ENCODE peak calls at places on chromosome 2, in seven cellular contexts. H, G, T, M, X, B and O are unnamed samples.

GRCh38 chr2:106232633-106233032 is 38.5 kb upstream of the UXS1 start:
- DNase-seq in H (no peak), G (no peak), T (no peak), M (no peak), X (no peak), B (no peak), O (no peak)

GRCh38 chr2:156511803-156512202 is 75.6 kb downstream of the GPD2 start:
- DNase-seq in H (no peak), G (no peak), T (no peak), M (no peak), X (no peak), B (no peak), O (no peak)

GRCh38 chr2:146661494-146662096 is 1183.2 kb upstream of the ACVR2A start:
- DNase-seq in H (peak), G (no peak), T (no peak), M (peak), X (peak), B (no peak), O (peak)

GRCh38 chr2:155663265-155663664 is 669.3 kb downstream of the NR4A2 start:
- DNase-seq in H (no peak), G (no peak), T (no peak), M (no peak), X (no peak), B (no peak), O (no peak)

GRCh38 chr2:59297829-59298228 is 1056.7 kb upstream of the FANCL start:
- DNase-seq in H (no peak), G (no peak), T (no peak), M (no peak), X (no peak), B (no peak), O (peak)

GRCh38 chr2:237694423-237695194 is 67.2 kb downstream of the LRRFIP1 start:
- DNase-seq in H (no peak), G (peak), T (no peak), M (no peak), X (no peak), B (no peak), O (no peak)

GRCh38 chr2:37652199-37652640 is 19.2 kb downstream of the CDC42EP3 start:
- DNase-seq in H (peak), G (no peak), T (peak), M (peak), X (no peak), B (no peak), O (peak)

GRCh38 chr2:201806442-201806841 is at the start of gene CDK15:
- DNase-seq in H (peak), G (no peak), T (no peak), M (peak), X (no peak), B (no peak), O (peak)

GRCh38 chr2:227117852-227118251 is 46.2 kb downstream of the COL4A4 start:
- DNase-seq in H (no peak), G (no peak), T (no peak), M (peak), X (no peak), B (no peak), O (no peak)

GRCh38 chr2:176156959-176157498 is at the start of gene HOXD3:
- DNase-seq in H (no peak), G (no peak), T (no peak), M (no peak), X (no peak), B (no peak), O (no peak)

GRCh38 chr2:160402997-160403979 is 90.3 kb downstream of the RBMS1 start:
- DNase-seq in H (peak), G (no peak), T (no peak), M (peak), X (no peak), B (no peak), O (peak)

GRCh38 chr2:177020524-177021119 is 192.0 kb upstream of the HNRNPA3 start:
- DNase-seq in H (no peak), G (no peak), T (no peak), M (no peak), X (no peak), B (no peak), O (no peak)

GRCh38 chr2:38013158-38013752 is 62.7 kb downstream of the CYP1B1 start:
- DNase-seq in H (peak), G (no peak), T (no peak), M (peak), X (no peak), B (no peak), O (no peak)

GRCh38 chr2:3624059-3624794 is 29.3 kb downstream of the COLEC11 start:
- DNase-seq in H (peak), G (no peak), T (no peak), M (peak), X (no peak), B (no peak), O (no peak)

GRCh38 chr2:27824401-27824800 is 52.9 kb downstream of the MRPL33 start:
- DNase-seq in H (no peak), G (no peak), T (no peak), M (no peak), X (no peak), B (no peak), O (no peak)

GRCh38 chr2:152558174-152559091 is 158.8 kb downstream of the PRPF40A start:
- DNase-seq in H (peak), G (no peak), T (no peak), M (peak), X (no peak), B (no peak), O (no peak)

GRCh38 chr2:71578665-71579371 is 125.5 kb downstream of the DYSF start:
- DNase-seq in H (peak), G (no peak), T (no peak), M (no peak), X (no peak), B (no peak), O (no peak)

GRCh38 chr2:23410596-23410995 is 25.6 kb downstream of the KLHL29 start:
- DNase-seq in H (peak), G (no peak), T (no peak), M (peak), X (no peak), B (no peak), O (no peak)

GRCh38 chr2:67346718-67347407 is 50.3 kb upstream of the ETAA1 start:
- DNase-seq in H (peak), G (no peak), T (peak), M (peak), X (no peak), B (no peak), O (no peak)

DNA sequence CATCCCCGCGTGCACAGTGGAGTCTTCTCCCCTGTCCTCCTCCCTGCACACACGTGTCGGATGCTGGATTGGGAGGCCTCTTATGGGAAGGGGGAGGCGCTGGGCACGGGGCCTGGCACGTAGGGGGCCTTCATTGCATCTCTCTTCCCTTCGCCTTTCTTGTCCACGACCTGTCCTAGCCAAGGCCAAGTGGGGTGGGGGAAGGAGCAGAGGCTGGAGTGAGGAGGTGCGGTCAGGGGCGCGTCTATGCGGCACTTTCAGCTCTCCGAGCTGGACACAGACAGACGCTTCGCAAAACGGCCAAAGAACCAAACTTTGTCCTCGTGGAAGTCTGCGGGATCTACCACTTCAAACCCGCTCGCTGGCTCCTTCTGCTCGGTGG is 13.4 kb downstream of the ALPG start:
- DNase-seq in H (no peak), G (no peak), T (no peak), M (peak), X (no peak), B (no peak), O (peak)
- H3K23ac ChIP-seq in H (no peak), G (no peak), T (no peak), M (no peak), X (peak), B (no peak), O (peak)

DNA sequence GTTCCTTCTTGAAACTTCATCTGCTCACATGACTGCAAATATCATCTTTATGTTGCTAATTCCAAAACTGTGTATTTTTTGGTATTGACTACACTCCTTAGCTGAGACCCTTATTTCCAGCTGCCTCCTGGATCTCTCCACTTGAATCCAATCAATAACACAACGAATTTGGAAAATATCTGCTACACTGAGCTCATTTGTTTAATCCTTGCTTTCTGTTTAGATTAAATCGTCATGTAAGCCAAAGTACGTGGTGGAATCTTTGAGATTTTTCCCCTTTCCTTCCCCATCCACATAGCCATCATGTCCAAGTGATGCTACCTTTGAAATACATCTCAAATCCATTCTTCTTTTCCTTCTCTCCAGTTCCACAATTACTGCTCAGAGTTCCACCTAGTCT is 15.6 kb downstream of the OTX1 start:
- DNase-seq in H (no peak), G (no peak), T (no peak), M (no peak), X (no peak), B (no peak), O (no peak)
- H3K27ac ChIP-seq in H (no peak), G (no peak), T (no peak), M (no peak), X (peak), B (no peak), O (no peak)

DNA sequence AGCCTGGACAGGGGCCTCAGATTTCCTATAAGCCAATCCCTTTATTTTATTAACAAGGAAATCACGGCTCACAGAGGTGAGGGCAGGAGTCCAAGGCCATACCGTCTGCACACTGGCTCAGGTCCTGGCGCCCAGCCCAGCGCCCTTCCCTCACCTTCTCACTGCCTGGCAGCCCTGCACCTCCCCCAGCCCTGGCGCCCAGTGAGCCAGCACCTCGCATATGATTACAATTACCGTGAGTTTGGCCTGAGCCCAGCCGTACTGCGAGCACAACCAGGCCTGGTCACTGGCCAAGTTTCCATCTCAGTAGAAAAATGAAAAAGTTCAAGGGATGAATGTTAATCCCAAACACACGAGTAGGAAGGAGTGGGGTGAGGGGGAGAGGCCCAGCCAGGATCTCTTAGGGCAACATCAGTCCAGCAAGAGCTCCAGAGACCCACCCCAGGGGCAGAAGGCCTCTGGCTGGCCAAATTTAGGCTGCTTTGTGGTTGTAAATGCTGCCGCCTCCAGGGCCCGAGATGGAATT is 68.4 kb downstream of the MCFD2 start:
- DNase-seq in H (peak), G (no peak), T (no peak), M (peak), X (no peak), B (no peak), O (no peak)
- H3K4me2 ChIP-seq in H (peak), G (no peak), T (no peak), M (no peak), X (no peak), B (no peak), O (no peak)

DNA sequence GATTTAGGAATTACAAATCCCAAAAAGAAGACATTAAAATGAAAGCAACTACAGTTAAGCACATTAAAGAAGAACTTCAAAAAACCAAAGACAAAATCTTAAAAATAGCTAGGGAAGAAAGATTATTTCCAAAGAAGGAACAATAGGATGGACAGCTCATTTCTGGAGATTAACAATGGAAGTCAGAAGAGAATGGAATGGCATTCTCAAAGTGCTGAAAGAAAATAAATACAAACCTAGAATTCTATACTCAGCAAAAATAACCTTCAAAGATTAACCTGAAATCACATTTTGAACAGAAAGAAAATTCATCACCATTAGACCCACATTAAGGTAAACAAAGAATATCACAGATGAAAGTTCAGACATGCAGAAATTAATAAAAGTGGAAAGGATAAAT is 229.2 kb downstream of the HDAC4 start:
- DNase-seq in H (no peak), G (no peak), T (no peak), M (no peak), X (no peak), B (no peak), O (no peak)
- H3K23ac ChIP-seq in H (no peak), G (no peak), T (no peak), M (no peak), X (no peak), B (no peak), O (no peak)

GRCh38 chr2:52017836-52018235 is 985.9 kb upstream of the NRXN1 start:
- DNase-seq in H (no peak), G (no peak), T (peak), M (no peak), X (no peak), B (no peak), O (no peak)
- H3K27ac ChIP-seq in H (no peak), G (no peak), T (no peak), M (no peak), X (no peak), B (no peak), O (no peak)

DNA sequence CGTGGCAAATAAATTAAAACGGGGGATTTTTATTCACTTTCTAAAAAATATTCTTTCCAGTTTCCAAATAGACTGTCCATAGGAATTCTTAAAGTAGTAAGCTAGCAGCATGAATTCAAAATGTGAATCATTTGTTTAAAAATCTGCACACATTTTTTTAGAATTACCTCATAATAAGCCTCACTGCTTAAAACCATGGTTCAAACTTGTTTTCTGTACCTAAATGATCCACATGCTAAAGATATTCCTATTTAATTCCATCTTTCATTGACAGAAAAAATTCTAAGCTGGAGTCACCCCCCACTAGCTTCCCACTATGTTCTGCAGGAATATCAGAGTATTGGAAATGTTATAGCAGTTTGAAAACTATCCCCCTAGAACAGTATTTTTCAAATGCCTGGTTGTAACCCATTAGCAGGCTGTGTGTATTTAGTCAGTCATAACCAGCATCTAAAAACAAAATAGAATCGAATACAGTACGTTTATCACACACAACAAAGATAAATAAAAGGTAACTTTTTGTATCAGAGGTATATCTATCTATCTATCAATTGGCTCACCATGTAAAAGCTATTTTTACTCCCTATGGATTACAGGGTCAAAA is 11.2 kb upstream of the IKZF2 start:
- DNase-seq in H (peak), G (no peak), T (no peak), M (peak), X (no peak), B (no peak), O (no peak)
- H3K4me2 ChIP-seq in H (peak), G (no peak), T (no peak), M (no peak), X (no peak), B (no peak), O (no peak)

GRCh38 chr2:192140236-192140839 is 54.4 kb downstream of the TMEFF2 start:
- DNase-seq in H (no peak), G (no peak), T (no peak), M (no peak), X (no peak), B (no peak), O (no peak)
- H3K23ac ChIP-seq in H (no peak), G (no peak), T (no peak), M (no peak), X (no peak), B (no peak), O (no peak)

DNA sequence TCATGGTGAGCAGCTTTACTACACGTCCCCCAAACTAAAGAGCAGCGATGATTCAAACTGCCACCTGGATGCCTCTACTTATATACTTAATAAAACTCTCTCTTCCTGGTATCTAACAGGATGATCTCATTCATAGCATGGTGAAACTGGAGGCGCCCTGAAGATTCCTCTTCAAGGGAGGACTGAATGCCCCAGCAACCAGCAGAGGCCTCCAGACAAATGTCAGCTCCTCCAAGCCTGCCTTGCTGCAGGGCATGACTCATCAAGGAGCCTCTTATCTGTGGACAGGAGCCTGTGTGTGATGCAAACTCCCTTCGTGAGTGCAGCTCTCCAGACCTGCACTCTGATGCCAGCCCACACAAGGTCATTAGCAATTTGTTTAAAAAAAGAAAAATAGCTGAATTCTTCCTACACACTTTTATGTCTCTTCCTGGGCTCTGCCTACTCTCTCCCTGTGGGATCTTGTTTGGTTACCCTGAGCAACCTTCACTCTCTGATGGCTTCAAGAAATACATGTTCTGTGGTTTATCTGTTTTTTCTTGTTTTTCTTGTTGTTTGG is 30.2 kb downstream of the LONRF2 start:
- DNase-seq in H (peak), G (peak), T (peak), M (peak), X (no peak), B (no peak), O (peak)
- H3K27ac ChIP-seq in H (no peak), G (no peak), T (peak), M (peak), X (no peak), B (no peak), O (no peak)

DNA sequence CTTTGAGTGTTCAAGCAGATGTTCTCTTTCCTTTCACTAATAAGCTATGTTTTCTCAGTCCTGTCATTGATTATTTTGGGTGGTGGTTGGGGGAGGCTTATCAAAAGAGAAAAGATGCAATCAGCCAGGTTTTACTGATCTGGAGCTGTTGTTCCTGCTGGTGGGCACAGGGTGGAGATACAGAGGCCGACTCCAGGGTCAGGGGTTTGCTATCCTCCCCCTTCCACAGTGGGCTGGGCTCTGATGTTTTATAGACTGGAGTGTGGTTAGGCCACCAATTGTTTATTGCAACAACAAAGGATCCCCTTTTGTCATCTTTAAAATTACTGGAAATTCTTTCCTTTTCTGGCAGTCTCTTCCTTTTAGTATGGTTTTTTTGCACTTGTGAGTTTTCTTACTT is 120.5 kb downstream of the TANC1 start:
- DNase-seq in H (no peak), G (no peak), T (no peak), M (no peak), X (no peak), B (no peak), O (peak)
- H3K4me2 ChIP-seq in H (no peak), G (no peak), T (no peak), M (no peak), X (no peak), B (no peak), O (no peak)

DNA sequence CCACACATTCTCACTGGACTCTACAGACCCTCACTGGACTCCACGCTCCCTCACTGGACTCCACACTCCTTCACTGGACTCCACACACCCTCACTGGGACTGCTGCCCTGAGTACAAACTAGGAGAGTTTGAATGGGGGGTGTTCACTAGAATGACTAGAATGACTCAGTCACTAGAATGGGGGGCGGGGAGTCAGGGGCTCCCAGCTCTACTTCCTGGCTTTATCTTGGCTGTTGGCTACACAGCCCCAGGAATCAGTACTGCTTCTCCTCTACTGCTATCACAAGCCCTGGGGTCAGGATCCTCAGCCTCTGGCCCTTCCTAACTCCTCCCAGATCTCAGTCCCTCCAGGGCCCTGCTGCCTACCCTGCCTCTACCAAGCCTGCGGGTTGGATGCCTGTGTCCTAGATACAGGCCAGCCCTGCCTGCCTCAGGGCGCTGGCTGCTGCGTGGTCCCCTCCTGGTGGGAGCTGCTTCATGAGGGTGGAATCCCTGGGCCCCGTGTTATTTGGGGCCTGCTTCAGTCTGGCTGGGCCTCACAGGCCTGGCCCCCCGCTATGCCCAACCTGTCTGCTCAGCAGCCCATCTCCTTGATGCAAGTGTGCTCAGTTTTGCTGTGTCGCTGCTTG is 7.8 kb downstream of the PTMA start:
- DNase-seq in H (peak), G (no peak), T (peak), M (peak), X (no peak), B (no peak), O (peak)
- H3K23ac ChIP-seq in H (peak), G (no peak), T (no peak), M (no peak), X (peak), B (no peak), O (no peak)